ENCODE peak calls at places on chromosomes 16 and 17, in four cellular contexts. K, Z, U and Q are unnamed samples.

GRCh38 chr16:16014329-16015224 is 65.2 kb downstream of the ABCC1 start:
- DNase-seq in K (no peak), Z (no peak), U (peak), Q (peak)

GRCh38 chr17:82229686-82230626 is 1.1 kb downstream of the SLC16A3 start:
- DNase-seq in K (no peak), Z (no peak), U (peak), Q (no peak)

GRCh38 chr17:63189082-63189481 is 223.0 kb downstream of the TANC2 start:
- DNase-seq in K (no peak), Z (peak), U (no peak), Q (no peak)

GRCh38 chr17:16352303-16352837 is 899 bp downstream of the CENPV start:
- DNase-seq in K (peak), Z (peak), U (peak), Q (peak)

GRCh38 chr16:12612598-12613101 is 191.0 kb downstream of the CPPED1 start:
- DNase-seq in K (no peak), Z (peak), U (peak), Q (peak)

GRCh38 chr17:60080545-60080944 is 1.8 kb upstream of the HEATR6 start:
- DNase-seq in K (no peak), Z (no peak), U (no peak), Q (no peak)

GRCh38 chr17:14926526-14927122 is 338.5 kb downstream of the PMP22 start:
- DNase-seq in K (peak), Z (peak), U (peak), Q (peak)

GRCh38 chr17:3659541-3660111 is 8.8 kb downstream of the TAX1BP3 start:
- DNase-seq in K (no peak), Z (no peak), U (no peak), Q (peak)

GRCh38 chr16:89408315-89408714 is 82.0 kb downstream of the ANKRD11 start:
- DNase-seq in K (no peak), Z (no peak), U (no peak), Q (no peak)

GRCh38 chr17:67417507-67417906 is 40.4 kb downstream of the PITPNC1 start:
- DNase-seq in K (no peak), Z (no peak), U (no peak), Q (no peak)

GRCh38 chr17:43431741-43432523 is 33.1 kb downstream of the ARL4D start:
- DNase-seq in K (no peak), Z (no peak), U (no peak), Q (no peak)
- TF ChIP-seq NR3C1 in K (no peak), Z (no peak), U (no peak), Q (no peak)

GRCh38 chr16:68397710-68398171 is 50.6 kb downstream of the SMPD3 start:
- DNase-seq in K (no peak), Z (no peak), U (no peak), Q (no peak)
- TF ChIP-seq NR3C1 in K (no peak), Z (no peak), U (no peak), Q (no peak)

DNA sequence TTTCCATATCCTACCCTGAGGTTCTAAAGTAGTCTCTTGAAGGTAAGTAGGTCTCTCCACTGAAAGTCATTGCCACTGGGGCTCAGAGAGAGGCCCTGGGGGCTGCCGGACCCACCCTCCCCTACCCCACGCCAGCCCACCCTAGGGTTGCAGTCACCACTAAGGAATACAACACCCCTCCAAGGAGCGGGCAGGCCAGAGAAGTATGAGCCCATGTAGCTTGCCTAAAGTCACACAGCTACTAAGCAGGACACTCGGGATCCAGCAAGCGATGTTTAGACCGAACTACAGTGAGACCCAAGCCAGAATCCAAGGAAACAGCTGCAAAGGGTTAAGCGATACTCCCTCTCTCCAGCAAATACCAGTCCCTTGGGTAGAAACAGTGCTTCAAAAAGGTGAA is 27.0 kb downstream of the C16orf78 start:
- DNase-seq in K (no peak), Z (no peak), U (no peak), Q (no peak)
- TF ChIP-seq NR3C1 in K (no peak), Z (no peak), U (no peak), Q (no peak)

DNA sequence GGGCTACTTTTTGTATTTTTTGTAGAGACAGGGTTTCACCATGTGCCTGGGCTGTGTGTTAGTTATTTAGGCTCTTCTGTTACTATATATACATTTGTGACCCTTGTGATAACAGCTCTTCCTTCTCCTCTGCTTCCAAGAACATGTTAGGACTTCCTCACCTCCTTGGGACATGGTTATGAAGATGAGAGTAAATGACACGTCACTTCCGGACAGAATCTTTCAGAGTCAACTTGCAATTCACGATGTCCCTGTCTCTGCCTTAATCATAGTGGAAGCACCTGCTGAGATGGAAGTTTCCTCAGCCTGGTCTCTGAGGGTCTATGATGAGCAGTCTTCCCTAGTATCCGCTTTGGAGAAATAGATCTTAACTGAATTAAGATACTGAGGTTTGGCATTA is 42.9 kb downstream of the CCDC42 start:
- DNase-seq in K (no peak), Z (no peak), U (no peak), Q (no peak)
- TF ChIP-seq NR3C1 in K (no peak), Z (no peak), U (no peak), Q (no peak)